ENCODE peak calls at places on chromosomes 12 and 14, in five cellular contexts. O is activated CD4-positive, alpha-beta T cell treated with anti-CD3 and anti-CD28 coated beads for 24 hours; U is aorta; T is cerebellar cortex; N is D341Med. H is an unnamed sample.

GRCh38 chr12:98296462-98297079 is 218.8 kb upstream of the TMPO start:
- DNase-seq in U (no peak), N (no peak), T (no peak), O (no peak), H (no peak)

GRCh38 chr14:35632276-35633071 is 98.5 kb downstream of the INSM2 start:
- DNase-seq in N (no peak), O (no peak), T (no peak), U (no peak), H (no peak)

GRCh38 chr12:51635371-51635770 is 44.3 kb downstream of the SCN8A start:
- DNase-seq in N (no peak), U (no peak), T (peak), O (no peak), H (peak)

GRCh38 chr12:54222609-54223008 is 33.8 kb upstream of the SMUG1 start:
- DNase-seq in U (no peak), N (no peak), T (no peak), O (no peak), H (no peak)

GRCh38 chr12:48183091-48183875 is at the start of gene CCDC184:
- DNase-seq in U (peak), O (peak), N (peak), T (peak), H (peak)

GRCh38 chr12:106445981-106446380 is 88.4 kb downstream of the POLR3B start:
- DNase-seq in N (no peak), U (no peak), O (no peak), T (no peak), H (no peak)

GRCh38 chr14:23183076-23183475 is 384 bp downstream of the SLC7A8 start:
- DNase-seq in T (peak), O (no peak), U (no peak), N (no peak), H (peak)

GRCh38 chr14:61662437-61663311 is 32.6 kb upstream of the HIF1A start:
- DNase-seq in T (no peak), U (no peak), N (no peak), O (no peak), H (no peak)

GRCh38 chr14:59356298-59356697 is 108.9 kb downstream of the GPR135 start:
- DNase-seq in O (no peak), N (no peak), T (no peak), U (no peak), H (no peak)

GRCh38 chr12:34126239-34126641 is 103.9 kb downstream of the ALG10 start:
- DNase-seq in O (no peak), U (no peak), T (no peak), N (no peak), H (no peak)

GRCh38 chr12:7588703-7589329 is 76.9 kb downstream of the APOBEC1 start:
- DNase-seq in T (peak), O (peak), U (peak), N (no peak), H (peak)

GRCh38 chr12:49703647-49704137 is 3.5 kb downstream of the FMNL3 start:
- DNase-seq in U (peak), O (peak), N (no peak), T (no peak), H (peak)

GRCh38 chr14:103509864-103510263 is 12.8 kb downstream of the CKB start:
- DNase-seq in O (no peak), N (no peak), U (peak), T (no peak), H (no peak)

GRCh38 chr14:104220225-104221070 is 82.1 kb downstream of the KIF26A start:
- DNase-seq in U (no peak), O (no peak), T (no peak), N (no peak), H (no peak)

GRCh38 chr12:25053021-25053271 is 104.0 kb upstream of the BCAT1 start:
- DNase-seq in U (no peak), O (no peak), N (no peak), T (no peak), H (no peak)

GRCh38 chr12:94445662-94446061 is 14.0 kb downstream of the CEP83 start:
- DNase-seq in T (no peak), N (no peak), U (no peak), O (no peak), H (no peak)

GRCh38 chr14:100906420-100906819 is 2.9 kb upstream of the RTL1 start:
- DNase-seq in N (no peak), U (no peak), T (no peak), O (no peak), H (no peak)

GRCh38 chr14:58815046-58815701 is 177.4 kb downstream of the DACT1 start:
- DNase-seq in O (no peak), U (no peak), T (no peak), N (no peak), H (no peak)

GRCh38 chr12:41514050-41514449 is 325.9 kb downstream of the PDZRN4 start:
- DNase-seq in U (no peak), N (no peak), O (no peak), T (no peak), H (no peak)

H was measured in G401.